ENCODE peak calls at places on chromosomes 6 and 20, in five cellular contexts. One of them, this sample, is unnamed.

GRCh38 chr6:163745566-163746400 is 331.3 kb downstream of the QKI start:
- DNase-seq in upper lobe of left lung: no peak
- DNase-seq in RWPE1: peak; percentile 93
- DNase-seq in nephron progenitor cell: peak; percentile 39
- DNase-seq in activated B cell treated with CpG ODN at 0.5 μM for 24 hours: no peak
- DNase-seq in this sample: no peak

GRCh38 chr20:5596401-5597193 is 153.6 kb upstream of the SHLD1 start:
- DNase-seq in upper lobe of left lung: no peak
- DNase-seq in RWPE1: no peak
- DNase-seq in nephron progenitor cell: no peak
- DNase-seq in activated B cell treated with CpG ODN at 0.5 μM for 24 hours: no peak
- DNase-seq in this sample: no peak

GRCh38 chr6:152146385-152146784 is 338.9 kb downstream of the ESR1 start:
- DNase-seq in upper lobe of left lung: no peak
- DNase-seq in RWPE1: no peak
- DNase-seq in nephron progenitor cell: no peak
- DNase-seq in activated B cell treated with CpG ODN at 0.5 μM for 24 hours: no peak
- DNase-seq in this sample: no peak

GRCh38 chr6:36908758-36909157 is 23.0 kb downstream of the C6orf89 start:
- DNase-seq in upper lobe of left lung: no peak
- DNase-seq in RWPE1: no peak
- DNase-seq in nephron progenitor cell: no peak
- DNase-seq in activated B cell treated with CpG ODN at 0.5 μM for 24 hours: no peak
- DNase-seq in this sample: no peak

GRCh38 chr20:62555642-62556420 is 80.0 kb upstream of the GATA5 start:
- DNase-seq in upper lobe of left lung: peak; percentile 52
- DNase-seq in RWPE1: no peak
- DNase-seq in nephron progenitor cell: peak; percentile 47
- DNase-seq in activated B cell treated with CpG ODN at 0.5 μM for 24 hours: no peak
- DNase-seq in this sample: no peak

GRCh38 chr20:4112490-4113420 is 97.4 kb upstream of the RNF24 start:
- DNase-seq in upper lobe of left lung: no peak
- DNase-seq in RWPE1: no peak
- DNase-seq in nephron progenitor cell: no peak
- DNase-seq in activated B cell treated with CpG ODN at 0.5 μM for 24 hours: no peak
- DNase-seq in this sample: no peak

GRCh38 chr20:48875233-48875913 is 46.1 kb upstream of the ARFGEF2 start:
- DNase-seq in upper lobe of left lung: no peak
- DNase-seq in RWPE1: no peak
- DNase-seq in nephron progenitor cell: no peak
- DNase-seq in activated B cell treated with CpG ODN at 0.5 μM for 24 hours: no peak
- DNase-seq in this sample: no peak

GRCh38 chr6:33768644-33769120 is 20.2 kb downstream of the LEMD2 start:
- DNase-seq in upper lobe of left lung: no peak
- DNase-seq in RWPE1: peak; percentile 65
- DNase-seq in nephron progenitor cell: peak; percentile 89
- DNase-seq in activated B cell treated with CpG ODN at 0.5 μM for 24 hours: peak; percentile 47
- DNase-seq in this sample: peak; percentile 84

GRCh38 chr20:44734938-44735337 is 10.7 kb upstream of the KCNK15 start:
- DNase-seq in upper lobe of left lung: no peak
- DNase-seq in RWPE1: peak; percentile 76
- DNase-seq in nephron progenitor cell: no peak
- DNase-seq in activated B cell treated with CpG ODN at 0.5 μM for 24 hours: no peak
- DNase-seq in this sample: no peak

GRCh38 chr6:23349521-23350147 is 776.4 kb upstream of the NRSN1 start:
- DNase-seq in upper lobe of left lung: no peak
- DNase-seq in RWPE1: peak; percentile 61
- DNase-seq in nephron progenitor cell: no peak
- DNase-seq in activated B cell treated with CpG ODN at 0.5 μM for 24 hours: no peak
- DNase-seq in this sample: no peak

GRCh38 chr6:150116195-150116800 is 26.5 kb upstream of the PPP1R14C start:
- DNase-seq in upper lobe of left lung: no peak
- DNase-seq in RWPE1: no peak
- DNase-seq in nephron progenitor cell: no peak
- DNase-seq in activated B cell treated with CpG ODN at 0.5 μM for 24 hours: no peak
- DNase-seq in this sample: no peak

GRCh38 chr20:54208492-54209044 is 681 bp downstream of the PFDN4 start:
- DNase-seq in upper lobe of left lung: no peak
- DNase-seq in RWPE1: peak; percentile 55
- DNase-seq in nephron progenitor cell: peak; percentile 18
- DNase-seq in activated B cell treated with CpG ODN at 0.5 μM for 24 hours: no peak
- DNase-seq in this sample: no peak

GRCh38 chr6:47700051-47700450 is 1.7 kb downstream of the ADGRF4 start:
- DNase-seq in upper lobe of left lung: no peak
- DNase-seq in RWPE1: peak; percentile 87
- DNase-seq in nephron progenitor cell: no peak
- DNase-seq in activated B cell treated with CpG ODN at 0.5 μM for 24 hours: no peak
- DNase-seq in this sample: no peak

GRCh38 chr6:168137024-168137423 is 58.0 kb upstream of the FRMD1 start:
- DNase-seq in upper lobe of left lung: no peak
- DNase-seq in RWPE1: no peak
- DNase-seq in nephron progenitor cell: no peak
- DNase-seq in activated B cell treated with CpG ODN at 0.5 μM for 24 hours: no peak
- DNase-seq in this sample: peak; percentile 36

GRCh38 chr6:3157151-3157933 is at the start of gene TUBB2A:
- DNase-seq in upper lobe of left lung: peak; percentile 97
- DNase-seq in RWPE1: peak; percentile 95
- DNase-seq in nephron progenitor cell: peak; percentile 86
- DNase-seq in activated B cell treated with CpG ODN at 0.5 μM for 24 hours: peak; percentile 91
- DNase-seq in this sample: peak; percentile 87

GRCh38 chr6:117472667-117473066 is 9.8 kb upstream of the DCBLD1 start:
- DNase-seq in upper lobe of left lung: no peak
- DNase-seq in RWPE1: no peak
- DNase-seq in nephron progenitor cell: no peak
- DNase-seq in activated B cell treated with CpG ODN at 0.5 μM for 24 hours: no peak
- DNase-seq in this sample: no peak

GRCh38 chr6:98764378-98764911 is 69.9 kb upstream of the POU3F2 start:
- DNase-seq in upper lobe of left lung: no peak
- DNase-seq in RWPE1: no peak
- DNase-seq in nephron progenitor cell: no peak
- DNase-seq in activated B cell treated with CpG ODN at 0.5 μM for 24 hours: no peak
- DNase-seq in this sample: no peak

GRCh38 chr20:50815162-50815989 is 20.5 kb downstream of the BCAS4 start:
- DNase-seq in upper lobe of left lung: no peak
- DNase-seq in RWPE1: no peak
- DNase-seq in nephron progenitor cell: no peak
- DNase-seq in activated B cell treated with CpG ODN at 0.5 μM for 24 hours: no peak
- DNase-seq in this sample: no peak

GRCh38 chr6:56764081-56764566 is 121.4 kb upstream of the DST start:
- DNase-seq in upper lobe of left lung: no peak
- DNase-seq in RWPE1: no peak
- DNase-seq in nephron progenitor cell: no peak
- DNase-seq in activated B cell treated with CpG ODN at 0.5 μM for 24 hours: no peak
- DNase-seq in this sample: no peak

GRCh38 chr6:107489636-107490567 is at the start of gene SOBP:
- DNase-seq in upper lobe of left lung: peak; percentile 91
- DNase-seq in RWPE1: peak; percentile 14
- DNase-seq in nephron progenitor cell: peak; percentile 83
- DNase-seq in activated B cell treated with CpG ODN at 0.5 μM for 24 hours: peak; percentile 58
- DNase-seq in this sample: peak; percentile 79

GRCh38 chr6:165652766-165653165 is 10.3 kb downstream of the PDE10A start:
- DNase-seq in upper lobe of left lung: no peak
- DNase-seq in RWPE1: no peak
- DNase-seq in nephron progenitor cell: no peak
- DNase-seq in activated B cell treated with CpG ODN at 0.5 μM for 24 hours: no peak
- DNase-seq in this sample: no peak

GRCh38 chr6:5899216-5900045 is 107.3 kb downstream of the NRN1 start:
- DNase-seq in upper lobe of left lung: no peak
- DNase-seq in RWPE1: no peak
- DNase-seq in nephron progenitor cell: no peak
- DNase-seq in activated B cell treated with CpG ODN at 0.5 μM for 24 hours: no peak
- DNase-seq in this sample: no peak

GRCh38 chr6:143279385-143279784 is 171.1 kb downstream of the ADAT2 start:
- DNase-seq in upper lobe of left lung: no peak
- DNase-seq in RWPE1: no peak
- DNase-seq in nephron progenitor cell: peak; percentile 14
- DNase-seq in activated B cell treated with CpG ODN at 0.5 μM for 24 hours: no peak
- DNase-seq in this sample: no peak

GRCh38 chr6:132404736-132405135 is 3.5 kb upstream of the MOXD1 start:
- DNase-seq in upper lobe of left lung: no peak
- DNase-seq in RWPE1: no peak
- DNase-seq in nephron progenitor cell: no peak
- DNase-seq in activated B cell treated with CpG ODN at 0.5 μM for 24 hours: no peak
- DNase-seq in this sample: no peak

GRCh38 chr6:170578909-170579308 is 5.5 kb downstream of the PDCD2 start:
- DNase-seq in upper lobe of left lung: no peak
- DNase-seq in RWPE1: no peak
- DNase-seq in nephron progenitor cell: no peak
- DNase-seq in activated B cell treated with CpG ODN at 0.5 μM for 24 hours: no peak
- DNase-seq in this sample: no peak

GRCh38 chr6:170572704-170573466 is 11.6 kb downstream of the PDCD2 start:
- DNase-seq in upper lobe of left lung: no peak
- DNase-seq in RWPE1: no peak
- DNase-seq in nephron progenitor cell: no peak
- DNase-seq in activated B cell treated with CpG ODN at 0.5 μM for 24 hours: no peak
- DNase-seq in this sample: no peak

GRCh38 chr6:170575250-170575649 is 9.2 kb downstream of the PDCD2 start:
- DNase-seq in upper lobe of left lung: no peak
- DNase-seq in RWPE1: peak; percentile 10
- DNase-seq in nephron progenitor cell: no peak
- DNase-seq in activated B cell treated with CpG ODN at 0.5 μM for 24 hours: no peak
- DNase-seq in this sample: no peak
- TF ChIP-seq CTCF in upper lobe of left lung: no peak
- TF ChIP-seq CTCF in RWPE1: no peak
- TF ChIP-seq CTCF in nephron progenitor cell: no peak
- TF ChIP-seq CTCF in activated B cell treated with CpG ODN at 0.5 μM for 24 hours: no peak
- TF ChIP-seq CTCF in this sample: peak; percentile 55

GRCh38 chr20:46057856-46058655 is 29.0 kb downstream of the SLC12A5 start:
- DNase-seq in upper lobe of left lung: peak; percentile 91
- DNase-seq in RWPE1: peak; percentile 32
- DNase-seq in nephron progenitor cell: peak; percentile 44
- DNase-seq in activated B cell treated with CpG ODN at 0.5 μM for 24 hours: no peak
- DNase-seq in this sample: peak; percentile 72
- TF ChIP-seq CTCF in upper lobe of left lung: peak; percentile 25
- TF ChIP-seq CTCF in RWPE1: peak; percentile 22
- TF ChIP-seq CTCF in nephron progenitor cell: peak; percentile 34
- TF ChIP-seq CTCF in activated B cell treated with CpG ODN at 0.5 μM for 24 hours: no peak
- TF ChIP-seq CTCF in this sample: peak; percentile 73

GRCh38 chr6:138817799-138818198 is 21.9 kb downstream of the ECT2L start:
- DNase-seq in upper lobe of left lung: no peak
- DNase-seq in RWPE1: peak; percentile 93
- DNase-seq in nephron progenitor cell: peak; percentile 4
- DNase-seq in activated B cell treated with CpG ODN at 0.5 μM for 24 hours: no peak
- DNase-seq in this sample: peak; percentile 70

GRCh38 chr6:138815221-138815620 is 19.3 kb downstream of the ECT2L start:
- DNase-seq in upper lobe of left lung: no peak
- DNase-seq in RWPE1: no peak
- DNase-seq in nephron progenitor cell: no peak
- DNase-seq in activated B cell treated with CpG ODN at 0.5 μM for 24 hours: no peak
- DNase-seq in this sample: no peak

GRCh38 chr6:138818496-138819194 is 22.8 kb downstream of the ECT2L start:
- DNase-seq in upper lobe of left lung: no peak
- DNase-seq in RWPE1: no peak
- DNase-seq in nephron progenitor cell: no peak
- DNase-seq in activated B cell treated with CpG ODN at 0.5 μM for 24 hours: no peak
- DNase-seq in this sample: no peak

GRCh38 chr6:138814179-138814834 is 18.4 kb downstream of the ECT2L start:
- DNase-seq in upper lobe of left lung: no peak
- DNase-seq in RWPE1: no peak
- DNase-seq in nephron progenitor cell: no peak
- DNase-seq in activated B cell treated with CpG ODN at 0.5 μM for 24 hours: no peak
- DNase-seq in this sample: no peak

GRCh38 chr6:138815797-138816528 is 20.1 kb downstream of the ECT2L start:
- DNase-seq in upper lobe of left lung: no peak
- DNase-seq in RWPE1: peak; percentile 52
- DNase-seq in nephron progenitor cell: no peak
- DNase-seq in activated B cell treated with CpG ODN at 0.5 μM for 24 hours: no peak
- DNase-seq in this sample: no peak
- TF ChIP-seq CTCF in upper lobe of left lung: peak; percentile 82
- TF ChIP-seq CTCF in RWPE1: peak; percentile 81
- TF ChIP-seq CTCF in nephron progenitor cell: peak; percentile 62
- TF ChIP-seq CTCF in activated B cell treated with CpG ODN at 0.5 μM for 24 hours: no peak
- TF ChIP-seq CTCF in this sample: peak; percentile 85

GRCh38 chr6:68240731-68241130 is 394.4 kb upstream of the ADGRB3 start:
- DNase-seq in upper lobe of left lung: no peak
- DNase-seq in RWPE1: no peak
- DNase-seq in nephron progenitor cell: no peak
- DNase-seq in activated B cell treated with CpG ODN at 0.5 μM for 24 hours: no peak
- DNase-seq in this sample: no peak
- TF ChIP-seq CTCF in upper lobe of left lung: no peak
- TF ChIP-seq CTCF in RWPE1: no peak
- TF ChIP-seq CTCF in nephron progenitor cell: no peak
- TF ChIP-seq CTCF in activated B cell treated with CpG ODN at 0.5 μM for 24 hours: no peak
- TF ChIP-seq CTCF in this sample: no peak

DNA sequence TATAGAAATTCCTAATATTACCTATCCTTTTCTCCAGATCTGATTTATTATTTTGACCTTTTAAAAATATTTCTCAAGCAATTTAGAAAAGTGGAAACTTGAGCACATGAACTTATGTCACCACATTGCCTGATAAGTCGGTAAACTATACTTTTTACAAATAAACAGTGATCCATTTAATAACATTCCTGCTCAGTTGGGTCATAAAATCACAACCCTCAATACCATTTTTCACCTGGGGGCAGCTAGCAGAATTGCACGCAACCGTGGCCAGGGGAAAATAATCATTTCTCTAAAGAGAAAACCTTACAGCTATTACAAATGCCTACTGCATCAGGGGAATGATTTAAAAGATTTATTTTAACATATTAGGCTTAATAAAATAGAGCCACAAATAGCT is 614.5 kb downstream of the PHF3 start:
- DNase-seq in upper lobe of left lung: no peak
- DNase-seq in RWPE1: no peak
- DNase-seq in nephron progenitor cell: no peak
- DNase-seq in activated B cell treated with CpG ODN at 0.5 μM for 24 hours: no peak
- DNase-seq in this sample: no peak
- TF ChIP-seq CTCF in upper lobe of left lung: no peak
- TF ChIP-seq CTCF in RWPE1: no peak
- TF ChIP-seq CTCF in nephron progenitor cell: no peak
- TF ChIP-seq CTCF in activated B cell treated with CpG ODN at 0.5 μM for 24 hours: no peak
- TF ChIP-seq CTCF in this sample: peak; percentile 59

GRCh38 chr6:106117579-106117978 is 31.4 kb downstream of the PRDM1 start:
- DNase-seq in upper lobe of left lung: no peak
- DNase-seq in RWPE1: no peak
- DNase-seq in nephron progenitor cell: no peak
- DNase-seq in activated B cell treated with CpG ODN at 0.5 μM for 24 hours: no peak
- DNase-seq in this sample: no peak
- TF ChIP-seq CTCF in upper lobe of left lung: no peak
- TF ChIP-seq CTCF in RWPE1: no peak
- TF ChIP-seq CTCF in nephron progenitor cell: no peak
- TF ChIP-seq CTCF in activated B cell treated with CpG ODN at 0.5 μM for 24 hours: no peak
- TF ChIP-seq CTCF in this sample: no peak

DNA sequence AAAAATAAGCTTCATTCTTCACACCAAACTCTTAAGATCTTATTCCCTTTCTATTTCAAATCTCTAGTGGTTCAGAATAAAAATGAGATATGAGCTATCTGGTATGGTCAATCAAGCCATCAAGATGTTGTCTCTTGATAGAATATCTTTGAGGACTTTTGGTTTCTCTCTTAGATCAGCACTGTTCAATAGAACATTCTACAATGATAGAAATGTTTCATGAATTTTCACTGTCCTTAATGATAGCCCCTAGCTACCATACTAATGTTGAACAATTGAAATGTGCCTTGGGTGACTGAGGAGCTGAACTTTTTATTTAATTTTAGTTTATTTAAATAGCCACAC is 24.1 kb upstream of the HINT3 start:
- DNase-seq in upper lobe of left lung: no peak
- DNase-seq in RWPE1: no peak
- DNase-seq in nephron progenitor cell: no peak
- DNase-seq in activated B cell treated with CpG ODN at 0.5 μM for 24 hours: no peak
- DNase-seq in this sample: no peak
- TF ChIP-seq CTCF in upper lobe of left lung: no peak
- TF ChIP-seq CTCF in RWPE1: no peak
- TF ChIP-seq CTCF in nephron progenitor cell: no peak
- TF ChIP-seq CTCF in activated B cell treated with CpG ODN at 0.5 μM for 24 hours: no peak
- TF ChIP-seq CTCF in this sample: no peak

This sample was measured in type B pancreatic cell.